ENCODE peak calls at places on chromosomes 1 and 21, in five cellular contexts. W is NCI-H1092; I is effector memory CD4-positive, alpha-beta T cell; Z is ELR; L is tibial artery. V is an unnamed sample.

GRCh38 chr1:3433076-3433475 is 21.4 kb upstream of the ARHGEF16 start:
- DNase-seq in W (no peak), I (no peak), Z (no peak), L (no peak), V (no peak)

GRCh38 chr1:103106426-103107321 is 1.6 kb downstream of the COL11A1 start:
- DNase-seq in W (no peak), I (no peak), Z (peak), L (peak), V (peak)

GRCh38 chr1:87717167-87717670 is 388.5 kb downstream of the LMO4 start:
- DNase-seq in W (no peak), I (no peak), Z (no peak), L (no peak), V (no peak)

GRCh38 chr1:1173793-1174415 is at the start of gene TTLL10:
- DNase-seq in W (no peak), I (peak), Z (no peak), L (no peak), V (no peak)

GRCh38 chr21:27674037-27674436 is 707.1 kb upstream of the ADAMTS5 start:
- DNase-seq in W (no peak), I (no peak), Z (peak), L (no peak), V (peak)

GRCh38 chr1:91613594-91613993 is 112.9 kb downstream of the CDC7 start:
- DNase-seq in W (no peak), I (no peak), Z (peak), L (no peak), V (peak)

GRCh38 chr21:34797926-34798595 is 129.3 kb downstream of the CLIC6 start:
- DNase-seq in W (no peak), I (no peak), Z (no peak), L (no peak), V (peak)

GRCh38 chr1:98468111-98468717 is 193.3 kb upstream of the SNX7 start:
- DNase-seq in W (peak), I (no peak), Z (peak), L (no peak), V (peak)

GRCh38 chr21:45417951-45418300 is 13.0 kb downstream of the COL18A1 start:
- DNase-seq in W (no peak), I (no peak), Z (no peak), L (no peak), V (no peak)

GRCh38 chr1:212179394-212180076 is 105.7 kb upstream of the PPP2R5A start:
- DNase-seq in W (no peak), I (no peak), Z (peak), L (no peak), V (peak)

GRCh38 chr21:35257413-35257812 is 208.3 kb upstream of the RUNX1 start:
- DNase-seq in W (peak), I (no peak), Z (peak), L (peak), V (peak)

GRCh38 chr21:44734026-44734745 is 22.8 kb upstream of the TSPEAR start:
- DNase-seq in W (no peak), I (no peak), Z (no peak), L (no peak), V (no peak)

GRCh38 chr1:162019006-162019405 is 4.7 kb downstream of the OLFML2B start:
- DNase-seq in W (peak), I (no peak), Z (peak), L (no peak), V (peak)

GRCh38 chr21:45161039-45161945 is 86.9 kb downstream of the ADARB1 start:
- DNase-seq in W (no peak), I (no peak), Z (no peak), L (no peak), V (no peak)

V was measured in bronchial epithelial cell.